ENCODE peak calls at places on chromosome 9, in four cellular contexts. One of them, this sample, is unnamed.

GRCh38 chr9:129458663-129459549 is 162.0 kb downstream of the C9orf50 start:
- DNase-seq in NCI-H1092: peak
- DNase-seq in left cardiac atrium: peak
- DNase-seq in activated gamma-delta T cell treated with anti-CD3 and anti-CD28 coated beads, Interleukin-2, amount 50 U/mL, for 16 hours: no peak
- DNase-seq in this sample: peak

GRCh38 chr9:133955821-133956411 is 36.2 kb downstream of the VAV2 start:
- DNase-seq in activated gamma-delta T cell treated with anti-CD3 and anti-CD28 coated beads, Interleukin-2, amount 50 U/mL, for 16 hours: no peak
- DNase-seq in NCI-H1092: peak
- DNase-seq in left cardiac atrium: peak
- DNase-seq in this sample: peak

GRCh38 chr9:73719660-73720059 is 568.0 kb downstream of the ANXA1 start:
- DNase-seq in NCI-H1092: no peak
- DNase-seq in left cardiac atrium: no peak
- DNase-seq in activated gamma-delta T cell treated with anti-CD3 and anti-CD28 coated beads, Interleukin-2, amount 50 U/mL, for 16 hours: no peak
- DNase-seq in this sample: no peak

GRCh38 chr9:82254646-82255367 is 266.2 kb downstream of the SPATA31D1 start:
- DNase-seq in left cardiac atrium: no peak
- DNase-seq in activated gamma-delta T cell treated with anti-CD3 and anti-CD28 coated beads, Interleukin-2, amount 50 U/mL, for 16 hours: no peak
- DNase-seq in NCI-H1092: no peak
- DNase-seq in this sample: no peak

GRCh38 chr9:15509931-15510788 is 610 bp downstream of the PSIP1 start:
- DNase-seq in activated gamma-delta T cell treated with anti-CD3 and anti-CD28 coated beads, Interleukin-2, amount 50 U/mL, for 16 hours: peak
- DNase-seq in left cardiac atrium: peak
- DNase-seq in NCI-H1092: peak
- DNase-seq in this sample: peak

GRCh38 chr9:79969866-79970265 is 398.1 kb downstream of the TLE4 start:
- DNase-seq in activated gamma-delta T cell treated with anti-CD3 and anti-CD28 coated beads, Interleukin-2, amount 50 U/mL, for 16 hours: no peak
- DNase-seq in left cardiac atrium: no peak
- DNase-seq in NCI-H1092: no peak
- DNase-seq in this sample: no peak

GRCh38 chr9:71349218-71349617 is 227.8 kb upstream of the TRPM3 start:
- DNase-seq in NCI-H1092: no peak
- DNase-seq in activated gamma-delta T cell treated with anti-CD3 and anti-CD28 coated beads, Interleukin-2, amount 50 U/mL, for 16 hours: no peak
- DNase-seq in left cardiac atrium: no peak
- DNase-seq in this sample: no peak

GRCh38 chr9:91234523-91234922 is 127.2 kb downstream of the AUH start:
- DNase-seq in NCI-H1092: no peak
- DNase-seq in left cardiac atrium: no peak
- DNase-seq in activated gamma-delta T cell treated with anti-CD3 and anti-CD28 coated beads, Interleukin-2, amount 50 U/mL, for 16 hours: no peak
- DNase-seq in this sample: no peak

GRCh38 chr9:70049236-70049635 is 5.6 kb downstream of the MAMDC2 start:
- DNase-seq in left cardiac atrium: peak
- DNase-seq in activated gamma-delta T cell treated with anti-CD3 and anti-CD28 coated beads, Interleukin-2, amount 50 U/mL, for 16 hours: no peak
- DNase-seq in NCI-H1092: no peak
- DNase-seq in this sample: peak

GRCh38 chr9:107237873-107238272 is 45.2 kb upstream of the RAD23B start:
- DNase-seq in left cardiac atrium: no peak
- DNase-seq in NCI-H1092: no peak
- DNase-seq in activated gamma-delta T cell treated with anti-CD3 and anti-CD28 coated beads, Interleukin-2, amount 50 U/mL, for 16 hours: no peak
- DNase-seq in this sample: no peak

GRCh38 chr9:107243757-107244156 is 39.3 kb upstream of the RAD23B start:
- DNase-seq in left cardiac atrium: no peak
- DNase-seq in NCI-H1092: no peak
- DNase-seq in activated gamma-delta T cell treated with anti-CD3 and anti-CD28 coated beads, Interleukin-2, amount 50 U/mL, for 16 hours: no peak
- DNase-seq in this sample: no peak

GRCh38 chr9:127119319-127119709 is 3.1 kb downstream of the ANGPTL2 start:
- DNase-seq in activated gamma-delta T cell treated with anti-CD3 and anti-CD28 coated beads, Interleukin-2, amount 50 U/mL, for 16 hours: no peak
- DNase-seq in NCI-H1092: no peak
- DNase-seq in left cardiac atrium: no peak
- DNase-seq in this sample: no peak

This sample was measured in psoas muscle.